ENCODE peak calls at places on chromosomes 13 and 19, in five cellular contexts. J is gastrocnemius medialis, C is right cardiac atrium, A is small intestine, Q is testis. M is an unnamed sample. For H3K9me3, the result is how much of the 10 kb centered on the place peaks cover.

GRCh38 chr13:21326155-21327030 is 132.7 kb downstream of the ZDHHC20 start:
- DNase-seq in J (no peak), Q (peak), C (peak), A (peak), M (no peak)

GRCh38 chr13:30873519-30873918 is 32.6 kb upstream of the MEDAG start:
- DNase-seq in Q (no peak), J (no peak), A (no peak), C (no peak), M (no peak)

GRCh38 chr19:33903489-33903850 is 106.8 kb downstream of the KCTD15 start:
- DNase-seq in C (no peak), A (no peak), Q (no peak), J (no peak), M (no peak)

GRCh38 chr13:49216334-49216733 is 3.8 kb upstream of the MLNR start:
- DNase-seq in Q (no peak), J (no peak), A (no peak), C (no peak), M (no peak)

GRCh38 chr13:23510979-23511735 is 59.1 kb upstream of the TNFRSF19 start:
- DNase-seq in J (peak), C (no peak), A (no peak), Q (peak), M (no peak)

GRCh38 chr19:32324631-32325215 is 20.7 kb upstream of the ZNF507 start:
- DNase-seq in A (no peak), J (no peak), Q (no peak), C (no peak), M (no peak)

GRCh38 chr13:96020155-96020575 is 33.0 kb downstream of the UGGT2 start:
- DNase-seq in Q (peak), C (no peak), J (peak), A (peak), M (no peak)

GRCh38 chr19:2271516-2272103 is 10.4 kb downstream of the PEAK3 start:
- DNase-seq in A (peak), J (peak), C (no peak), Q (no peak), M (no peak)

GRCh38 chr19:16382775-16383543 is 58.3 kb downstream of the KLF2 start:
- DNase-seq in J (peak), C (peak), Q (peak), A (peak), M (peak)

GRCh38 chr19:42088471-42089190 is 12.7 kb downstream of the ZNF574 start:
- DNase-seq in Q (no peak), A (no peak), C (no peak), J (no peak), M (no peak)

GRCh38 chr19:2446390-2446789 is 10.4 kb downstream of the LMNB2 start:
- DNase-seq in C (no peak), J (peak), Q (no peak), A (no peak), M (no peak)

GRCh38 chr13:41905600-41906254 is 55.2 kb downstream of the VWA8 start:
- DNase-seq in C (no peak), A (peak), Q (no peak), J (no peak), M (no peak)

GRCh38 chr13:32984857-32985626 is 31.2 kb upstream of the KL start:
- DNase-seq in A (no peak), Q (no peak), C (no peak), J (no peak), M (no peak)

GRCh38 chr13:73417012-73417615 is 358.3 kb downstream of the KLF5 start:
- DNase-seq in J (no peak), Q (peak), C (no peak), A (peak), M (no peak)

GRCh38 chr13:23463631-23464030 is 30.1 kb upstream of the SACS start:
- DNase-seq in A (no peak), J (no peak), Q (no peak), C (no peak), M (no peak)

GRCh38 chr19:12789098-12789903 is 2.0 kb upstream of the JUNB start:
- DNase-seq in J (no peak), Q (no peak), C (no peak), A (peak), M (no peak)

GRCh38 chr13:36858285-36858684 is 39.3 kb downstream of the RFXAP start:
- DNase-seq in J (no peak), C (no peak), Q (no peak), A (peak), M (no peak)

GRCh38 chr19:47380559-47380958 is 31.4 kb downstream of the DHX34 start:
- DNase-seq in J (no peak), Q (no peak), A (no peak), C (no peak), M (no peak)

GRCh38 chr19:48239582-48240141 is 16.1 kb downstream of the CARD8 start:
- DNase-seq in A (no peak), Q (no peak), J (peak), C (no peak), M (no peak)

GRCh38 chr13:91804724-91805123 is 406.3 kb downstream of the GPC5 start:
- DNase-seq in Q (no peak), J (no peak), A (no peak), C (no peak), M (no peak)

GRCh38 chr13:106260352-106260751 is 275.1 kb downstream of the EFNB2 start:
- DNase-seq in Q (no peak), A (no peak), J (no peak), C (no peak), M (no peak)

GRCh38 chr13:49443327-49443688 is 556 bp downstream of the CAB39L start:
- DNase-seq in Q (no peak), C (no peak), J (no peak), A (no peak), M (no peak)

GRCh38 chr13:111541752-111542529 is 221.5 kb downstream of the TEX29 start:
- DNase-seq in J (no peak), Q (no peak), A (no peak), C (no peak), M (no peak)

GRCh38 chr13:60397693-60398437 is 845 bp downstream of the TDRD3 start:
- DNase-seq in Q (peak), A (peak), J (peak), C (peak), M (peak)

GRCh38 chr19:47704024-47704423 is 9.2 kb upstream of the EHD2 start:
- DNase-seq in J (no peak), Q (no peak), A (no peak), C (no peak), M (no peak)

GRCh38 chr19:10430505-10431253 is 10.3 kb downstream of the PDE4A start:
- DNase-seq in J (no peak), A (no peak), Q (no peak), C (peak), M (peak)

GRCh38 chr19:5800361-5801270 is 4.3 kb upstream of the NRTN start:
- DNase-seq in C (peak), J (no peak), Q (no peak), A (no peak), M (no peak)

GRCh38 chr19:3682286-3682685 is 18.0 kb downstream of the PIP5K1C start:
- DNase-seq in Q (no peak), J (no peak), C (no peak), A (no peak), M (no peak)

GRCh38 chr13:49731766-49732165 is 40.5 kb upstream of the EBPL start:
- DNase-seq in A (peak), C (no peak), Q (no peak), J (no peak), M (no peak)

GRCh38 chr19:45527731-45528130 is 20.5 kb downstream of the VASP start:
- DNase-seq in C (no peak), J (no peak), Q (no peak), A (no peak), M (no peak)
- H3K27ac ChIP-seq in C (no peak), J (no peak), Q (no peak), A (no peak), M (no peak)

GRCh38 chr13:99979453-99980200 is 2.0 kb upstream of the ZIC2 start:
- DNase-seq in J (no peak), C (no peak), Q (no peak), A (no peak), M (peak)
- H3K4me3 ChIP-seq in J (peak), C (peak), Q (peak), A (peak), M (peak)

GRCh38 chr19:27779953-27780352 is 1433.0 kb downstream of the UQCRFS1 start:
- DNase-seq in J (no peak), A (no peak), C (no peak), Q (no peak), M (no peak)
- H3K9me3 ChIP-seq in J (under half), A (under half), C (under half), Q (under half), M (half or more)

GRCh38 chr19:20273376-20273775 is 106.4 kb downstream of the ZNF486 start:
- DNase-seq in A (no peak), C (no peak), J (no peak), Q (no peak), M (no peak)
- H3K27ac ChIP-seq in A (no peak), C (no peak), J (no peak), Q (no peak), M (no peak)

GRCh38 chr19:50418186-50419021 is at the start of gene SPIB:
- DNase-seq in J (no peak), C (no peak), Q (no peak), A (no peak), M (no peak)
- H3K4me3 ChIP-seq in J (no peak), C (no peak), Q (no peak), A (no peak), M (no peak)